ENCODE peak calls at places on chromosomes 13 and 19, in ten cellular contexts. G is posterior cingulate gyrus; T is NCI-H1105; E is CD8-positive, alpha-beta T cell; Q is stimulated activated CD8-positive, alpha-beta memory T cell treated with anti-CD3 and anti-CD28 coated beads, Interleukin-7, amount 100 ng/mL, for 1 hour; V is SW480; R is SW 1271; I is D341Med; U is T-helper 1 cell; A is CD4-positive, alpha-beta memory T cell. M is an unnamed sample.
A peak's percentile ranks its signal among the peaks of the same experiment; 100 is the strongest.

GRCh38 chr19:38360839-38361631 is 13.3 kb upstream of the PSMD8 start:
- DNase-seq in Q (no peak), G (no peak), V (no peak), R (peak; percentile 33), E (no peak), T (no peak), I (no peak), U (no peak), A (no peak), M (no peak)

GRCh38 chr19:30447276-30447870 is 75.2 kb downstream of the ZNF536 start:
- DNase-seq in U (no peak), T (no peak), E (no peak), R (no peak), A (no peak), Q (no peak), V (no peak), G (no peak), I (no peak), M (no peak)

GRCh38 chr19:416416-416815 is 7.5 kb upstream of the C2CD4C start:
- DNase-seq in A (no peak), E (no peak), I (no peak), R (no peak), U (no peak), Q (no peak), T (no peak), V (no peak), G (no peak), M (no peak)

GRCh38 chr19:14432817-14433453 is at the start of gene PKN1:
- DNase-seq in E (peak; percentile 52), R (peak; percentile 21), G (peak; percentile 28), Q (no peak), A (no peak), V (peak; percentile 35), U (peak; percentile 56), I (peak; percentile 96), T (peak; percentile 78), M (peak; percentile 41)

GRCh38 chr13:76019421-76020044 is 383.4 kb downstream of the LMO7 start:
- DNase-seq in T (no peak), A (no peak), Q (no peak), U (no peak), E (no peak), R (no peak), I (peak; percentile 58), G (peak; percentile 65), V (peak; percentile 26), M (no peak)

GRCh38 chr19:41541990-41542584 is 33.9 kb upstream of the CEACAM21 start:
- DNase-seq in T (peak; percentile 59), G (no peak), I (peak; percentile 53), E (peak; percentile 83), R (no peak), A (peak; percentile 80), U (peak; percentile 61), Q (peak; percentile 51), V (peak; percentile 50), M (no peak)

GRCh38 chr13:30718661-30719520 is 16.5 kb upstream of the ALOX5AP start:
- DNase-seq in E (no peak), V (peak; percentile 96), T (no peak), U (no peak), R (peak; percentile 45), Q (no peak), G (no peak), I (no peak), A (no peak), M (peak; percentile 86)

GRCh38 chr13:32659736-32660135 is 73.5 kb downstream of the PDS5B start:
- DNase-seq in Q (no peak), V (no peak), T (no peak), E (no peak), U (no peak), R (no peak), A (no peak), I (no peak), G (no peak), M (no peak)

GRCh38 chr19:2287585-2287984 is 5.6 kb upstream of the PEAK3 start:
- DNase-seq in Q (no peak), T (no peak), V (no peak), G (no peak), A (no peak), I (no peak), R (no peak), U (no peak), E (no peak), M (no peak)

GRCh38 chr13:52085416-52085815 is 43.5 kb downstream of the NEK5 start:
- DNase-seq in I (no peak), Q (no peak), A (no peak), G (no peak), U (no peak), T (no peak), R (no peak), E (no peak), V (no peak), M (no peak)

GRCh38 chr19:48698046-48698445 is 2.3 kb downstream of the FUT2 start:
- DNase-seq in T (no peak), I (no peak), E (no peak), G (no peak), R (peak; percentile 15), U (no peak), Q (no peak), V (peak; percentile 44), A (no peak), M (no peak)

GRCh38 chr13:112249644-112250610 is 126.2 kb upstream of the SPACA7 start:
- DNase-seq in I (no peak), U (no peak), T (no peak), E (no peak), A (no peak), G (no peak), R (no peak), V (no peak), Q (no peak), M (no peak)

GRCh38 chr13:20174656-20175405 is 14.0 kb upstream of the GJA3 start:
- DNase-seq in E (peak; percentile 58), I (no peak), T (no peak), G (no peak), A (peak; percentile 61), R (peak; percentile 68), Q (no peak), U (no peak), V (peak; percentile 98), M (peak; percentile 94)

GRCh38 chr19:16649734-16650133 is 10.2 kb downstream of the SMIM7 start:
- DNase-seq in E (no peak), R (no peak), Q (no peak), V (no peak), T (no peak), A (no peak), I (no peak), U (no peak), G (no peak), M (no peak)

GRCh38 chr13:19117913-19118739 is 63.5 kb downstream of the TUBA3C start:
- DNase-seq in Q (no peak), I (no peak), V (no peak), T (no peak), E (no peak), U (no peak), A (no peak), R (no peak), G (no peak), M (no peak)

GRCh38 chr19:55152017-55152416 is 3.0 kb upstream of the TNNT1 start:
- DNase-seq in A (no peak), Q (no peak), V (no peak), T (no peak), E (no peak), U (no peak), I (no peak), G (no peak), R (no peak), M (no peak)

GRCh38 chr19:55210120-55210493 is 806 bp upstream of the PTPRH start:
- DNase-seq in I (no peak), U (no peak), R (peak; percentile 92), V (peak; percentile 81), Q (no peak), E (no peak), T (no peak), A (no peak), G (no peak), M (peak; percentile 83)

GRCh38 chr13:110338441-110339101 is 31.5 kb downstream of the COL4A2 start:
- DNase-seq in E (no peak), I (peak; percentile 49), R (no peak), A (no peak), V (no peak), G (no peak), Q (no peak), T (no peak), U (no peak), M (no peak)

GRCh38 chr19:29329460-29330134 is 116.6 kb upstream of the UQCRFS1 start:
- DNase-seq in Q (no peak), E (no peak), I (peak; percentile 14), R (no peak), T (no peak), A (no peak), G (no peak), U (no peak), V (peak; percentile 39), M (no peak)

GRCh38 chr13:113848431-113849260 is 15.2 kb downstream of the GAS6 start:
- DNase-seq in E (no peak), A (no peak), R (no peak), V (peak; percentile 74), T (no peak), Q (no peak), G (no peak), U (no peak), I (peak; percentile 27), M (peak; percentile 57)

GRCh38 chr13:19864018-19864338 is 529 bp upstream of the ZMYM5 start:
- DNase-seq in Q (no peak), R (peak; percentile 59), A (peak; percentile 77), E (peak; percentile 65), V (peak; percentile 79), I (no peak), G (peak; percentile 46), U (peak; percentile 49), T (no peak), M (no peak)

GRCh38 chr13:93080587-93080986 is 146.0 kb upstream of the GPC6 start:
- DNase-seq in V (peak; percentile 37), I (no peak), U (no peak), E (no peak), T (peak; percentile 72), Q (no peak), G (no peak), A (no peak), R (no peak), M (no peak)

GRCh38 chr13:33512880-33513554 is 227.5 kb upstream of the STARD13 start:
- DNase-seq in I (no peak), R (no peak), U (no peak), E (no peak), T (no peak), V (no peak), Q (no peak), G (no peak), A (no peak), M (no peak)

GRCh38 chr13:111614613-111615012 is 294.2 kb downstream of the TEX29 start:
- DNase-seq in R (no peak), I (no peak), E (no peak), G (no peak), Q (no peak), V (no peak), A (no peak), U (no peak), T (no peak), M (no peak)